ENCODE peak calls at places on chromosomes 13 and 19, in four cellular contexts. C is colonic mucosa, M is left ventricle myocardium inferior, H is esophagus squamous epithelium. U is an unnamed sample.

GRCh38 chr13:32645854-32646253 is 59.6 kb downstream of the PDS5B start:
- DNase-seq in C (no peak), M (no peak), H (no peak), U (no peak)

GRCh38 chr13:80430561-80430960 is 89.6 kb upstream of the SPRY2 start:
- DNase-seq in C (no peak), M (no peak), H (no peak), U (no peak)

GRCh38 chr13:51278426-51279130 is 56.4 kb downstream of the FAM124A start:
- DNase-seq in C (no peak), M (no peak), H (no peak), U (no peak)

GRCh38 chr19:54137913-54138776 is 583 bp downstream of the CNOT3 start:
- DNase-seq in C (peak; percentile 36), M (no peak), H (no peak), U (no peak)

GRCh38 chr19:13846533-13847032 is 30.4 kb upstream of the NANOS3 start:
- DNase-seq in C (peak; percentile 83), M (peak; percentile 86), H (peak; percentile 57), U (peak; percentile 88)

GRCh38 chr19:18775586-18776287 is 15.4 kb downstream of the COMP start:
- DNase-seq in C (no peak), M (no peak), H (no peak), U (no peak)

GRCh38 chr13:42334329-42334706 is 62.4 kb downstream of the AKAP11 start:
- DNase-seq in C (no peak), M (no peak), H (no peak), U (no peak)

GRCh38 chr13:28181413-28181812 is 43.1 kb downstream of the PAN3 start:
- DNase-seq in C (no peak), M (no peak), H (no peak), U (no peak)

GRCh38 chr19:29663861-29664752 is 1.2 kb upstream of the PLEKHF1 start:
- DNase-seq in C (no peak), M (no peak), H (no peak), U (no peak)

GRCh38 chr13:45402641-45403040 is 15.5 kb downstream of the SLC25A30 start:
- DNase-seq in C (no peak), M (no peak), H (no peak), U (no peak)

GRCh38 chr13:21018220-21018619 is 43.2 kb downstream of the LATS2 start:
- DNase-seq in C (no peak), M (no peak), H (no peak), U (no peak)
- H3K4me1 ChIP-seq in C (peaks cover 14% of the 10 kb centered on the region), M (peaks cover 94% of the 10 kb centered on the region), H (peaks cover 44% of the 10 kb centered on the region), U (peaks cover 54% of the 10 kb centered on the region)

DNA sequence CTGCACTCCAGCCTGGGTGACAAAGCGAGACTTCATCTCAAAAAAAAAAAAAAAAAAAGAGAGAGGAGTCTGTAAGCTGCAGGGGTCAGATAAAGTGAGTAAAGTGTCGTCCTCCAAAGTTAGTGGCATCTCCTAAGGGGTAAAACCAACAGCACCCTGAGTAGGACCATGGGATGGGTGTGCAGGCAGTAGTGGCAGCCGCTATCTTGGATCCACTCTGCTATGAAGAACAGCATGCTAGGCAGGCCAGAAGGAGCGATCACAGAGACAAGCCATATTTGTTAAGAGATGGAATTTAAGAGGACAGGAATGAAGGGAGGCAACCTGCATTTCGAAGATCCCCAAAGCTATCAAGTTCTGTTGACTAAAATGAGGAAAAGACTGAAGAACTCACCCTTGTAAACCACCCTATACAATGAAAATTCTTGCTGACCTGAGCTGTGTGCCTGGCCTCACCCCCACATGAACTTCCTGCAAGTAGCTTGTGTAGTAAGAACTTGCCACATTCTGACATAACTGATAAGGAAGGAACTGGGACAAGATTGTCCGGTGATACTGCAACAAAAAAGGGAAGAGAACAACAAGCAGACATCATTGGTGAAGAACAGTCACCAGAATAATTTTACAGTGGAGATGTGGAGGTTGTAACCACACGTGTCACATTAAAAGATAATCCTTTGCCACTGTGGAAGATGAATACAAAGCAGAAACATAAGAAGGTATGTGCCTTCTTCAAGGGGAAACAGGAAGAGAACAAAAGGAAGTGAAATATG is 16.2 kb downstream of the DPY19L3 start:
- DNase-seq in C (no peak), M (no peak), H (no peak), U (no peak)
- H3K36me3 ChIP-seq in C (no peaks in the 10 kb centered on the region), M (peaks cover 9% of the 10 kb centered on the region), H (no peaks in the 10 kb centered on the region), U (peaks cover 21% of the 10 kb centered on the region)

DNA sequence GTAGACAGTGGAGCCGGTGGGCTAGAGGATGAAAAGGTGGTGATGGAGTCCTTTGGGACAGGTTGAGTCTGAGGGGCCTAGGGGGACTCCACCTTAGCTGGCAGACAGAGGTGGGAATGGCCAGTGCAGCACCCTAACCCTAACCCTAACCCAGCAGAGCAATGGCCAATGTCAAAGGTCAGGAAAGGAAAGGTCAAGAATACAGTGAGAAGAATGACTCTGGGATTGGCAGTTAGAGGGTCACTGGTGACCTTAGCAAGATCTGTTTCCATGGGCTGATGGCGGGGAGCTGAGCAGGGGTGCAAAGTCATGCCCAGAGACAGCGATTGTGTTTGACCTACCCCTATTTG is 16.6 kb downstream of the GNA15 start:
- DNase-seq in C (no peak), M (no peak), H (no peak), U (no peak)
- TF ChIP-seq CTCF in C (no peak), M (no peak), H (no peak), U (no peak)

DNA sequence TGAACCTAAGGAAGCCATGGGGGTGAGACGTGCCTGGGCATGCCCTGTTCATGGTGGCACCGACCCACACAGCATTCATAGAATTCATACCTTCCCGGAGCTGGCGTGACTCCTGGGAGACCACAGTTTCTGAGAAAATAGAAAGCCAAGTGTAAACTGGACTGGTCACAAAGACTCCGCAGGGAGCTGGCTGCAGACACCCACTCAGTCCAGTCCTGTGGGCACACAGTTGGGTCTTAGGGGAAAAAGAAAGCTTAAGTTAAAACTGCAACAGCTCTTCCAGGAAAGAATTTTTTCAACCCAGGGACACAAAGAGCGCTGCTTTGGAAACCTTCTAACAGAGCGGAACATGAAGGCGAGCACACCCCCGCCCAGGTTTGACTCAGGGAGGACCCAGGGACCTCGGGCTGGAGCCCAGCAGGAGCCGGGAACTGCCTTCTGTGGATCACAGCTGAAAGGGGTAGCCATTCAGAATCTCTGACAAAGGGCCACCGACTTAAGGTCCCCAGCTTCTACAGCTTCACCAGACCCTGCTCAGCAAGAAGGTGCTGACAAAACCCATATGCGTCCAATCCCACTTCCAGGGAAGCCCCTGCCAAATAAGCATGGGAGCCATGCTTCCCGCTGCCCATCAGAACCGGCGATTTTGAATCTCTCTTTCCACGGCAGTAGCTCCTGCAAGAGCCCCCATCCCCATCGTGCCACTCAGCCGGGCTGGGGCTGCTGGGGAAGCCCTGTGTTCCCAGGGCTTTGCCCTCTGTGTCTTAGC is 183.7 kb downstream of the COL4A1 start:
- DNase-seq in C (no peak), M (no peak), H (no peak), U (no peak)
- H3K4me1 ChIP-seq in C (no peaks in the 10 kb centered on the region), M (peaks cover 51% of the 10 kb centered on the region), H (peaks cover 16% of the 10 kb centered on the region), U (peaks cover 18% of the 10 kb centered on the region)

DNA sequence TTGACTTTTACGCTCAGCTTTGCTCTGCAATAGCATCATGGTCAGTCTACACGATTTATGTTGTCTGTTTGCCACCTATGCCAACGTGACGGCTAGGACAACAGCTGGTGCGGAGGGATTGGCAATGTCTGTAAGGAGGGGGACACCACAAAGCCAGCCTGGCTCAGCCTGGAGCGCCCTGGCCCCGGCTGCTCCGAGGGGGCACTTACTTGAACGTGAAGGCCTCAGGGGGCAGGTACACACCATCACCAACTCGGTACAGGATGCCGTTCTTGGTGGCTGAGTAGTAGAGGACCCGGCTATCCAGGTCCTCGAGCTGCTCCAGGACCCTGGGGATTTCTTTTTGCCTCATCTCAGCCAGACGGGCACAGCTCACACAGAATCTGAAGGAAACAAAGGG is 26.4 kb upstream of the EIF3G start:
- DNase-seq in C (no peak), M (no peak), H (no peak), U (no peak)
- H3K36me3 ChIP-seq in C (peaks cover 8% of the 10 kb centered on the region), M (peaks cover 98% of the 10 kb centered on the region), H (peaks cover 35% of the 10 kb centered on the region), U (peaks cover 100% of the 10 kb centered on the region)

DNA sequence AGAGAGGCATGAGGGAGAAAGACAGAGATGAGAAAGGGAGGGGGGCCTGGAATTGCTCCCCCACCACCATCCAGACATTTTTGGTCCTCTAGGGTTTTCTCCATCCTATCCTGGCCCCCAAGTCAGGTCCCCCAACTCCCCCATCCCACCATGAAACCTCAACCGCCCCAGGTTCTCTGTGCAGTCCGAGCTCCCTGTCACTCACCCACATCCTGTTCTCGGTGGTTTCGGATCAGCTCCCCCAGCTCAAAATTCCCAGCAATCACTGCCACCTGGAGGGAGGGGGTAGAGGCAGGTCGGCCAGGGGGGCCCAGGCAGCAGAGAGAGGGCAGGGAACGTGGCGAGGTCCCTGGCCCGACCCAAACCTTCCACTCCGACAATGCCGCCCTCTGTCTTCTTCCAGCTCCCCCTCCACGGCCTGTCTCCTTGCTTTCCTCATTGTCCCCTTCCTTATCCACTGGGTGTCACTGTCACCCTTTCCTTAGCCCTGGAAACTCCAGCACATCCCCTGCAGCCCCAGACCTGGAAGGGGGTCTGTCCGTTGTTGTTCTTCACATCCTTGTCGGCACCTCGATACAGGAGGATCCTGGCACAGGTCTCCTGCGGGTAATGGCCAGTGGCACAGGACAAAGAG is 15.6 kb downstream of the SHANK1 start:
- DNase-seq in C (no peak), M (no peak), H (no peak), U (no peak)
- TF ChIP-seq CTCF in C (no peak), M (peak; percentile 18), H (no peak), U (no peak)